ENCODE peak calls at places on chromosomes 13 and 19, in eight cellular contexts. I, S, T, E, Q, Y, F and X are unnamed samples. For H3K4me1, the result is how much of the 10 kb centered on the place peaks cover.

GRCh38 chr13:39765801-39766463 is 110.5 kb downstream of the COG6 start:
- DNase-seq in I (peak), S (peak), T (peak), E (no peak), Q (no peak), Y (peak), F (peak), X (peak)

GRCh38 chr13:19071161-19071936 is 110.3 kb downstream of the TUBA3C start:
- DNase-seq in I (no peak), S (no peak), T (no peak), E (no peak), Q (no peak), Y (no peak), F (no peak), X (no peak)

GRCh38 chr13:43730642-43731041 is 56.1 kb downstream of the ENOX1 start:
- DNase-seq in I (no peak), S (no peak), T (no peak), E (no peak), Q (no peak), Y (no peak), F (no peak), X (no peak)

GRCh38 chr19:39824143-39825092 is 9.5 kb downstream of the DYRK1B start:
- DNase-seq in I (no peak), S (peak), T (peak), E (peak), Q (peak), Y (peak), F (peak), X (peak)

GRCh38 chr19:4732680-4733114 is 9.1 kb upstream of the DPP9 start:
- DNase-seq in I (peak), S (no peak), T (peak), E (no peak), Q (peak), Y (peak), F (peak), X (no peak)

GRCh38 chr19:44050740-44051653 is 839 bp upstream of the ZNF223 start:
- DNase-seq in I (peak), S (no peak), T (no peak), E (no peak), Q (no peak), Y (peak), F (no peak), X (no peak)

GRCh38 chr13:113883314-113883811 is 19.5 kb upstream of the GAS6 start:
- DNase-seq in I (no peak), S (no peak), T (no peak), E (no peak), Q (no peak), Y (no peak), F (no peak), X (no peak)

GRCh38 chr13:91817250-91817649 is 418.8 kb downstream of the GPC5 start:
- DNase-seq in I (peak), S (peak), T (no peak), E (no peak), Q (no peak), Y (no peak), F (no peak), X (no peak)

GRCh38 chr13:85724554-85725432 is 74.4 kb downstream of the SLITRK6 start:
- DNase-seq in I (no peak), S (no peak), T (no peak), E (no peak), Q (no peak), Y (no peak), F (no peak), X (no peak)

GRCh38 chr19:42343344-42344110 is 18.1 kb downstream of the MEGF8 start:
- DNase-seq in I (no peak), S (no peak), T (peak), E (no peak), Q (no peak), Y (no peak), F (no peak), X (no peak)
- TF ChIP-seq CTCF in I (peak), S (no peak), T (peak), E (no peak), Q (no peak), Y (no peak), F (no peak), X (no peak)

GRCh38 chr13:107205318-107206112 is 637.6 kb upstream of the ARGLU1 start:
- DNase-seq in I (peak), S (peak), T (peak), E (peak), Q (peak), Y (peak), F (peak), X (peak)

GRCh38 chr13:107208889-107209288 is 641.0 kb upstream of the ARGLU1 start:
- DNase-seq in I (no peak), S (no peak), T (no peak), E (no peak), Q (no peak), Y (no peak), F (no peak), X (no peak)

GRCh38 chr13:107211073-107211472 is 643.1 kb upstream of the ARGLU1 start:
- DNase-seq in I (peak), S (peak), T (peak), E (peak), Q (peak), Y (peak), F (peak), X (peak)

GRCh38 chr13:107209811-107210210 is 641.9 kb upstream of the ARGLU1 start:
- DNase-seq in I (no peak), S (peak), T (no peak), E (no peak), Q (no peak), Y (no peak), F (no peak), X (no peak)

DNA sequence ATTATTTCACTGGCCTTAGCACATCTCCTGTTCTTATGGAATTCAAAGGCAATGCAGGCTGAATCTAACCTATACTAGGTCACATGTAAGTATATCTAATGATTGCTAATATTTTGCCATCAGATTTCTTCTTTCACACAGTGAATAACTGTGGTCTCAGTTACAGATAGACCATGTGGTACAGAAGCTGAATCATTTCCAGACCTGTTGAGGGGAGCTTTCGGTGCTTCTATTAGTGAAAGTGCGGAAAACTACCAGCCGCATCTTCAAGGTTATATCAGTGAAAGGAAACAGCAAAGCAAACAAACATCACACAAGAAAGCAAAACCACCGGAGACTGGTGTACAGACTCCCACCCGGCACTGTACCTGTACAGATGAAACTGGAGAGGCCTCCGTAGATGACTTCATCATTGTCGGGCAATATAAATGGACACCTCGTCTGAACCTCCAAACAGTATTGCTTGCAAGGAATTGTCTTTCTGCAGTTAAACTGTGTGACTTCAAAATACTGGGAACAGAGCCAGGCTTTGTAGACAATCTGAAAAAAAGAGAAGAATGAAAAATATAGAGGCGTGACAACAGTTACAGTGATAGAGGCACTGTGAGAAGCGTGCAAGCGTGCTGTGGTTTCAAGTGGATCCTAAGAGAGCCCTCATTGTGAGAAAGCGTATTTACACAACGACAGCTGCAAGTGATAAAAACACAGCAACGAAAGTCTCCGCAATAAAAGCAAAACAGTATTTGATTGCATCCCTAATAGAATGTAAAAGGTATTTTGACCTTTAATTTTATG is 642.5 kb upstream of the ARGLU1 start:
- DNase-seq in I (no peak), S (peak), T (no peak), E (no peak), Q (no peak), Y (no peak), F (no peak), X (no peak)
- H3K4me3 ChIP-seq in I (no peak), S (peak), T (no peak), E (peak), Q (no peak), Y (no peak), F (peak), X (peak)

GRCh38 chr19:2043864-2044708 is 7.0 kb downstream of the MKNK2 start:
- DNase-seq in I (no peak), S (no peak), T (peak), E (no peak), Q (no peak), Y (no peak), F (no peak), X (no peak)
- H3K4me1 ChIP-seq in I (half or more), S (under half), T (under half), E (half or more), Q (under half), Y (half or more), F (half or more), X (half or more)

DNA sequence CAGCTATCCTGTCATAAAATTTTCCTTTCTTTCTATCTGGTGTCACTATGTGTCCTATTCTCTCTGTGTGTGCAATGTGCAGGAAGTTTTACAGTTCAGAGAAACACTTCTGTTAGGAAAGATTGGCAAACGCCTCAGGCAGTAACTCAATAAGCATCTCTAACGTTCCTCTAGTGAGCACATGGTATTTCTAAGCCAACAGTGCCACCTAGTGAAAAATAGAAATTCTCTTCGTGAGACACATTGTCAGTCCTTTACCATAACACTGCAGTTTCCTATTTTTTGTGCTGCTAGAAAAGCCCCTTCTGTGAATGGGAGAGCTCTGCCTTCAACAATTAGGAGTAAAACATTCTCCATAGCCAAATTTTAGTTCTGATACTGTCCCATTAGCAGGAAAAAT is 50.7 kb downstream of the ZNF723 start:
- DNase-seq in I (peak), S (peak), T (peak), E (no peak), Q (no peak), Y (no peak), F (no peak), X (no peak)
- TF ChIP-seq CTCF in I (peak), S (no peak), T (peak), E (peak), Q (no peak), Y (no peak), F (peak), X (peak)

GRCh38 chr19:3433805-3434540 is 46.4 kb downstream of the SMIM24 start:
- DNase-seq in I (no peak), S (no peak), T (no peak), E (no peak), Q (no peak), Y (no peak), F (no peak), X (no peak)
- H3K4me3 ChIP-seq in I (no peak), S (no peak), T (peak), E (peak), Q (no peak), Y (no peak), F (peak), X (peak)

GRCh38 chr19:19487077-19488040 is 28.0 kb downstream of the TSSK6 start:
- DNase-seq in I (no peak), S (no peak), T (no peak), E (no peak), Q (no peak), Y (no peak), F (no peak), X (no peak)

GRCh38 chr19:19488041-19488874 is 27.1 kb downstream of the TSSK6 start:
- DNase-seq in I (no peak), S (no peak), T (peak), E (no peak), Q (peak), Y (peak), F (no peak), X (no peak)

GRCh38 chr19:19485998-19486290 is 29.4 kb downstream of the TSSK6 start:
- DNase-seq in I (no peak), S (no peak), T (no peak), E (no peak), Q (no peak), Y (no peak), F (no peak), X (no peak)

GRCh38 chr19:19485161-19485997 is 30.0 kb downstream of the TSSK6 start:
- DNase-seq in I (no peak), S (peak), T (no peak), E (no peak), Q (no peak), Y (no peak), F (peak), X (no peak)

GRCh38 chr19:19486343-19487076 is 28.8 kb downstream of the TSSK6 start:
- DNase-seq in I (no peak), S (no peak), T (no peak), E (no peak), Q (no peak), Y (no peak), F (no peak), X (no peak)
- H3K4me1 ChIP-seq in I (under half), S (under half), T (under half), E (under half), Q (under half), Y (under half), F (half or more), X (half or more)

GRCh38 chr19:30221176-30221575 is 151.0 kb upstream of the ZNF536 start:
- DNase-seq in I (no peak), S (no peak), T (no peak), E (no peak), Q (no peak), Y (no peak), F (no peak), X (no peak)

GRCh38 chr19:30223866-30224688 is 148.1 kb upstream of the ZNF536 start:
- DNase-seq in I (no peak), S (no peak), T (no peak), E (no peak), Q (no peak), Y (no peak), F (no peak), X (no peak)

GRCh38 chr19:30224689-30225606 is 147.2 kb upstream of the ZNF536 start:
- DNase-seq in I (peak), S (no peak), T (peak), E (no peak), Q (no peak), Y (no peak), F (no peak), X (no peak)

GRCh38 chr19:30222993-30223865 is 149.0 kb upstream of the ZNF536 start:
- DNase-seq in I (no peak), S (no peak), T (peak), E (no peak), Q (peak), Y (no peak), F (no peak), X (no peak)

GRCh38 chr19:30222428-30222873 is 149.7 kb upstream of the ZNF536 start:
- DNase-seq in I (no peak), S (no peak), T (peak), E (no peak), Q (peak), Y (no peak), F (no peak), X (no peak)
- TF ChIP-seq CTCF in I (peak), S (no peak), T (peak), E (peak), Q (peak), Y (no peak), F (peak), X (peak)

GRCh38 chr13:48434203-48434602 is 21.3 kb upstream of the LPAR6 start:
- DNase-seq in I (no peak), S (no peak), T (no peak), E (no peak), Q (no peak), Y (no peak), F (no peak), X (no peak)

GRCh38 chr13:48431431-48431830 is 18.5 kb upstream of the LPAR6 start:
- DNase-seq in I (no peak), S (peak), T (peak), E (no peak), Q (no peak), Y (no peak), F (no peak), X (no peak)

GRCh38 chr13:48437381-48437780 is 24.5 kb upstream of the LPAR6 start:
- DNase-seq in I (no peak), S (peak), T (no peak), E (no peak), Q (peak), Y (peak), F (peak), X (no peak)

GRCh38 chr13:48431987-48432615 is 19.2 kb upstream of the LPAR6 start:
- DNase-seq in I (no peak), S (peak), T (no peak), E (no peak), Q (no peak), Y (no peak), F (no peak), X (no peak)

GRCh38 chr13:48436661-48437242 is 23.8 kb upstream of the LPAR6 start:
- DNase-seq in I (no peak), S (no peak), T (no peak), E (no peak), Q (peak), Y (no peak), F (no peak), X (no peak)
- H3K4me3 ChIP-seq in I (no peak), S (no peak), T (no peak), E (no peak), Q (no peak), Y (no peak), F (peak), X (no peak)

GRCh38 chr13:74290324-74290773 is 156.1 kb upstream of the KLF12 start:
- DNase-seq in I (peak), S (peak), T (peak), E (no peak), Q (peak), Y (no peak), F (no peak), X (no peak)

GRCh38 chr13:74288361-74288911 is 154.2 kb upstream of the KLF12 start:
- DNase-seq in I (no peak), S (peak), T (peak), E (peak), Q (peak), Y (peak), F (peak), X (no peak)

GRCh38 chr13:74289861-74290260 is 155.7 kb upstream of the KLF12 start:
- DNase-seq in I (no peak), S (no peak), T (no peak), E (no peak), Q (no peak), Y (no peak), F (no peak), X (no peak)

GRCh38 chr13:74289130-74289529 is 154.9 kb upstream of the KLF12 start:
- DNase-seq in I (no peak), S (no peak), T (no peak), E (no peak), Q (no peak), Y (no peak), F (no peak), X (no peak)

DNA sequence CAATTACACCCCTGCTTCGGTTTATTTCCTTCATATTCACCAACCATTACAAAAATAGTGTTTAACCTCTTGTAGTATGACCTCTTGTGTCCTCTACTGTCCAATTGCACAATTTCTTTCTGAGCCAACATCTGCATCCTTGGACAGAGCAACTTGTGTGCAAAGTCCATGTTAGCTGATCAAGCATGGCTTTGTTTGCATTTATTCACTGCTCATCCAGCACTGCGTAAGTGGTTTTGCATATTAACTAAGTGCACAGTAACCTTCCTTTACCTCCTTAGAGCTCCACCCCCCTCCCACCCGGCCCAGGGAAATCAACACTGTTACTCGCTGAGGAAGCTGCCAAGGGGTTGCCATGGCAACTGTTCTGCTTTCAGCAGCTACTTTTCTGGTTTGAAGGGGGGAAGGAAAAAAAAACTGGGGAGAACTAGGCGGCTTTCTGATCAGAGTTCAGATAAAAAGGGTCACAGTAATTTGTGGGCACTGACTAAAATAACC is 153.5 kb upstream of the KLF12 start:
- DNase-seq in I (peak), S (peak), T (peak), E (peak), Q (peak), Y (peak), F (peak), X (peak)
- H3K4me1 ChIP-seq in I (under half), S (under half), T (under half), E (under half), Q (under half), Y (under half), F (under half), X (under half)